ENCODE peak calls at places on chromosomes 6 and 20, in five cellular contexts. T, B, G, O and Z are unnamed samples.

GRCh38 chr6:114096553-114097172 is 125.7 kb upstream of the HDAC2 start:
- DNase-seq in O (peak; percentile 22), G (no peak), T (peak; percentile 76), B (peak; percentile 18), Z (no peak)

GRCh38 chr20:19784511-19785172 is 26.6 kb downstream of the RIN2 start:
- DNase-seq in G (peak; percentile 44), B (peak; percentile 85), T (peak; percentile 81), O (peak; percentile 92), Z (peak; percentile 47)

GRCh38 chr6:46046558-46047169 is 31.0 kb upstream of the CLIC5 start:
- DNase-seq in G (no peak), O (no peak), T (no peak), B (no peak), Z (no peak)

GRCh38 chr6:31717499-31718222 is 2.5 kb downstream of the LY6G6D start:
- DNase-seq in O (no peak), T (peak; percentile 63), G (no peak), B (no peak), Z (no peak)

GRCh38 chr6:95577317-95578105 is at the start of gene MANEA:
- DNase-seq in T (peak; percentile 94), B (peak; percentile 84), G (peak; percentile 85), O (peak; percentile 79), Z (peak; percentile 81)

GRCh38 chr6:3997144-3997770 is 81.7 kb downstream of the FAM217A start:
- DNase-seq in B (peak; percentile 69), G (no peak), T (peak; percentile 38), O (no peak), Z (no peak)

GRCh38 chr6:100269189-100269588 is 195.5 kb downstream of the SIM1 start:
- DNase-seq in B (peak; percentile 63), G (no peak), O (peak; percentile 7), T (no peak), Z (no peak)

GRCh38 chr6:137237413-137238170 is 18.4 kb upstream of the IFNGR1 start:
- DNase-seq in G (no peak), O (peak; percentile 87), T (no peak), B (peak; percentile 81), Z (no peak)

GRCh38 chr6:14924126-14925024 is 321.5 kb upstream of the JARID2 start:
- DNase-seq in O (no peak), G (no peak), T (peak; percentile 77), B (no peak), Z (no peak)

GRCh38 chr6:139747154-139747553 is 372.7 kb upstream of the CITED2 start:
- DNase-seq in O (no peak), G (no peak), B (no peak), T (no peak), Z (no peak)

GRCh38 chr6:111521497-111522275 is 38.7 kb upstream of the REV3L start:
- DNase-seq in G (no peak), T (no peak), B (peak; percentile 47), O (no peak), Z (no peak)

GRCh38 chr6:111713811-111714210 is 108.1 kb upstream of the TRAF3IP2 start:
- DNase-seq in T (no peak), B (no peak), O (no peak), G (no peak), Z (no peak)

GRCh38 chr20:51631011-51631950 is 88.8 kb upstream of the NFATC2 start:
- DNase-seq in B (peak; percentile 94), O (peak; percentile 94), T (no peak), G (no peak), Z (peak; percentile 39)

GRCh38 chr20:45545754-45546453 is 1.3 kb downstream of the EPPIN start:
- DNase-seq in T (peak; percentile 70), B (peak; percentile 14), G (no peak), O (peak; percentile 26), Z (no peak)

GRCh38 chr6:154448448-154449096 is 61.9 kb downstream of the CNKSR3 start:
- DNase-seq in O (no peak), B (peak; percentile 41), T (no peak), G (no peak), Z (peak; percentile 39)